ENCODE peak calls at places on chromosomes 3 and 15, in eight cellular contexts. One of them, this sample, is unnamed.
A peak's percentile ranks its signal among the peaks of the same experiment; 100 is the strongest.

GRCh38 chr3:51957520-51958205 is 2.5 kb downstream of the GPR62 start:
- DNase-seq in glutamatergic neuron: no peak
- DNase-seq in HCT116: no peak
- DNase-seq in upper lobe of left lung: no peak
- DNase-seq in pancreas: no peak
- DNase-seq in choroid plexus epithelial cell: no peak
- DNase-seq in WTC11: no peak
- DNase-seq in IMR-90: no peak
- DNase-seq in this sample: no peak

GRCh38 chr15:51706931-51707608 is 25.8 kb downstream of the SCG3 start:
- DNase-seq in glutamatergic neuron: no peak
- DNase-seq in HCT116: no peak
- DNase-seq in upper lobe of left lung: no peak
- DNase-seq in pancreas: no peak
- DNase-seq in choroid plexus epithelial cell: no peak
- DNase-seq in WTC11: no peak
- DNase-seq in IMR-90: no peak
- DNase-seq in this sample: no peak

GRCh38 chr3:157135671-157136396 is 24.1 kb downstream of the CCNL1 start:
- DNase-seq in glutamatergic neuron: no peak
- DNase-seq in HCT116: no peak
- DNase-seq in upper lobe of left lung: no peak
- DNase-seq in pancreas: peak; percentile 52
- DNase-seq in choroid plexus epithelial cell: peak; percentile 77
- DNase-seq in WTC11: no peak
- DNase-seq in IMR-90: peak; percentile 72
- DNase-seq in this sample: no peak

GRCh38 chr15:32861741-32862140 is 143.9 kb downstream of the GREM1 start:
- DNase-seq in glutamatergic neuron: peak; percentile 72
- DNase-seq in HCT116: no peak
- DNase-seq in upper lobe of left lung: peak; percentile 84
- DNase-seq in pancreas: no peak
- DNase-seq in choroid plexus epithelial cell: peak; percentile 93
- DNase-seq in WTC11: peak; percentile 26
- DNase-seq in IMR-90: peak; percentile 73
- DNase-seq in this sample: no peak

GRCh38 chr3:17473761-17474160 is 268.7 kb downstream of the TBC1D5 start:
- DNase-seq in glutamatergic neuron: no peak
- DNase-seq in HCT116: no peak
- DNase-seq in upper lobe of left lung: no peak
- DNase-seq in pancreas: no peak
- DNase-seq in choroid plexus epithelial cell: peak; percentile 49
- DNase-seq in WTC11: no peak
- DNase-seq in IMR-90: peak; percentile 23
- DNase-seq in this sample: no peak

GRCh38 chr3:10706156-10707088 is 109.6 kb upstream of the SLC6A11 start:
- DNase-seq in glutamatergic neuron: no peak
- DNase-seq in HCT116: no peak
- DNase-seq in upper lobe of left lung: no peak
- DNase-seq in pancreas: no peak
- DNase-seq in choroid plexus epithelial cell: no peak
- DNase-seq in WTC11: peak; percentile 31
- DNase-seq in IMR-90: no peak
- DNase-seq in this sample: no peak

GRCh38 chr3:39869890-39870289 is 60.5 kb downstream of the MYRIP start:
- DNase-seq in glutamatergic neuron: no peak
- DNase-seq in HCT116: no peak
- DNase-seq in upper lobe of left lung: no peak
- DNase-seq in pancreas: no peak
- DNase-seq in choroid plexus epithelial cell: no peak
- DNase-seq in WTC11: peak; percentile 22
- DNase-seq in IMR-90: no peak
- DNase-seq in this sample: no peak

GRCh38 chr15:101194246-101195138 is 57.4 kb downstream of the CHSY1 start:
- DNase-seq in glutamatergic neuron: no peak
- DNase-seq in HCT116: no peak
- DNase-seq in upper lobe of left lung: no peak
- DNase-seq in pancreas: no peak
- DNase-seq in choroid plexus epithelial cell: no peak
- DNase-seq in WTC11: no peak
- DNase-seq in IMR-90: no peak
- DNase-seq in this sample: no peak

GRCh38 chr3:126550488-126551051 is 8.2 kb downstream of the C3orf22 start:
- DNase-seq in glutamatergic neuron: peak; percentile 7
- DNase-seq in HCT116: no peak
- DNase-seq in upper lobe of left lung: peak; percentile 34
- DNase-seq in pancreas: peak; percentile 8
- DNase-seq in choroid plexus epithelial cell: no peak
- DNase-seq in WTC11: no peak
- DNase-seq in IMR-90: no peak
- DNase-seq in this sample: peak; percentile 10

GRCh38 chr3:138688871-138689299 is 80.3 kb downstream of the FAIM start:
- DNase-seq in glutamatergic neuron: no peak
- DNase-seq in HCT116: no peak
- DNase-seq in upper lobe of left lung: no peak
- DNase-seq in pancreas: no peak
- DNase-seq in choroid plexus epithelial cell: peak; percentile 8
- DNase-seq in WTC11: no peak
- DNase-seq in IMR-90: no peak
- DNase-seq in this sample: no peak
- TF ChIP-seq CTCF in glutamatergic neuron: no peak
- TF ChIP-seq CTCF in HCT116: no peak
- TF ChIP-seq CTCF in upper lobe of left lung: no peak
- TF ChIP-seq CTCF in pancreas: no peak
- TF ChIP-seq CTCF in choroid plexus epithelial cell: no peak
- TF ChIP-seq CTCF in WTC11: no peak
- TF ChIP-seq CTCF in IMR-90: no peak
- TF ChIP-seq CTCF in this sample: no peak

DNA sequence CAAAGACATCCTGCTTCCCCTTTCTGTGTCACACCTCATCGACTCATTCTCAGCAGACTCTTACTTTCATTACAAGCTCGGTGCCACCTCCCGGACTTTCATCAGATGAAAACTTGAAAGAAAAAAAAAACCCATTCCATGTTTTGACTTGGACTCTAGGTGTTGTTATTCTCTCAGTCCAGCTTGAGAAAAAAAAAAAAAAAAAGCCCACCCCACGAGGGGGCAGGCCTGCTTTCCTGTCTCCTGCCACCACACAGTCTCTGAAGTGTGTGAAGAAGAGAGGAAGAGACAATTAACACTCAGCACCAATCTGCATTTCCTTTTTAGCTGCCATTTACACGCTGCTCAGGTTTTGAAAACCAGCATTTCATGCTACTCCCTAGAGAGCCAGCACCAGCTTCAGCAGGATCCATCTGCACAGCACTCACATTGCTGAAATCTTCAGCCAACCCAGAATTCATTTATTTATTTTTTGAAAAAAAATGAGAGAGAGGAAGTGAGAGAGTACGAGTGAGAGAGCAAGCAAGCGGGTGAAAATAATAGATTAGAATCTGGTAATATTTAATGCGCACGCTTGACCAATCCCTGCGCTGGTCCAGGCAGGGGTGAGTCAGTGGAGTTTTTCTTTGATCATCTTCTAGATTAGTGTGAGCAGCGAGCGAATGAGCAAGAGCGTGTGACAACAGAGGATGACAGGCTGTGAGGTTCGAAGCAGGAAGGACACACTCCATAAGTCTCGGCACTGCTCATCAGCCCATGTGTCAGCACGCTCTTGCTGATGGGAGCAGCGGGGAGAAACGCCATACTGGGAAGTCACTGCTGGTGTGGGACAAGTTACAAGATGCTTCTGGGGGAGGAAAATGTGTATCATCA is 23.5 kb downstream of the ZNF80 start:
- DNase-seq in glutamatergic neuron: peak; percentile 29
- DNase-seq in HCT116: no peak
- DNase-seq in upper lobe of left lung: no peak
- DNase-seq in pancreas: no peak
- DNase-seq in choroid plexus epithelial cell: peak; percentile 73
- DNase-seq in WTC11: no peak
- DNase-seq in IMR-90: peak; percentile 78
- DNase-seq in this sample: peak; percentile 73
- TF ChIP-seq CTCF in glutamatergic neuron: no peak
- TF ChIP-seq CTCF in HCT116: no peak
- TF ChIP-seq CTCF in upper lobe of left lung: no peak
- TF ChIP-seq CTCF in pancreas: no peak
- TF ChIP-seq CTCF in choroid plexus epithelial cell: peak; percentile 28
- TF ChIP-seq CTCF in WTC11: no peak
- TF ChIP-seq CTCF in IMR-90: no peak
- TF ChIP-seq CTCF in this sample: no peak

GRCh38 chr15:83449250-83449671 is 2.1 kb downstream of the SH3GL3 start:
- DNase-seq in glutamatergic neuron: no peak
- DNase-seq in HCT116: no peak
- DNase-seq in upper lobe of left lung: no peak
- DNase-seq in pancreas: no peak
- DNase-seq in choroid plexus epithelial cell: no peak
- DNase-seq in WTC11: no peak
- DNase-seq in IMR-90: no peak
- DNase-seq in this sample: no peak

GRCh38 chr15:83444936-83445335 is 2.2 kb upstream of the SH3GL3 start:
- DNase-seq in glutamatergic neuron: no peak
- DNase-seq in HCT116: no peak
- DNase-seq in upper lobe of left lung: no peak
- DNase-seq in pancreas: no peak
- DNase-seq in choroid plexus epithelial cell: no peak
- DNase-seq in WTC11: no peak
- DNase-seq in IMR-90: no peak
- DNase-seq in this sample: no peak

GRCh38 chr15:83445653-83446052 is 1.5 kb upstream of the SH3GL3 start:
- DNase-seq in glutamatergic neuron: no peak
- DNase-seq in HCT116: no peak
- DNase-seq in upper lobe of left lung: no peak
- DNase-seq in pancreas: no peak
- DNase-seq in choroid plexus epithelial cell: no peak
- DNase-seq in WTC11: no peak
- DNase-seq in IMR-90: no peak
- DNase-seq in this sample: no peak

GRCh38 chr15:83446417-83446816 is 724 bp upstream of the SH3GL3 start:
- DNase-seq in glutamatergic neuron: no peak
- DNase-seq in HCT116: no peak
- DNase-seq in upper lobe of left lung: no peak
- DNase-seq in pancreas: no peak
- DNase-seq in choroid plexus epithelial cell: no peak
- DNase-seq in WTC11: no peak
- DNase-seq in IMR-90: no peak
- DNase-seq in this sample: no peak

DNA sequence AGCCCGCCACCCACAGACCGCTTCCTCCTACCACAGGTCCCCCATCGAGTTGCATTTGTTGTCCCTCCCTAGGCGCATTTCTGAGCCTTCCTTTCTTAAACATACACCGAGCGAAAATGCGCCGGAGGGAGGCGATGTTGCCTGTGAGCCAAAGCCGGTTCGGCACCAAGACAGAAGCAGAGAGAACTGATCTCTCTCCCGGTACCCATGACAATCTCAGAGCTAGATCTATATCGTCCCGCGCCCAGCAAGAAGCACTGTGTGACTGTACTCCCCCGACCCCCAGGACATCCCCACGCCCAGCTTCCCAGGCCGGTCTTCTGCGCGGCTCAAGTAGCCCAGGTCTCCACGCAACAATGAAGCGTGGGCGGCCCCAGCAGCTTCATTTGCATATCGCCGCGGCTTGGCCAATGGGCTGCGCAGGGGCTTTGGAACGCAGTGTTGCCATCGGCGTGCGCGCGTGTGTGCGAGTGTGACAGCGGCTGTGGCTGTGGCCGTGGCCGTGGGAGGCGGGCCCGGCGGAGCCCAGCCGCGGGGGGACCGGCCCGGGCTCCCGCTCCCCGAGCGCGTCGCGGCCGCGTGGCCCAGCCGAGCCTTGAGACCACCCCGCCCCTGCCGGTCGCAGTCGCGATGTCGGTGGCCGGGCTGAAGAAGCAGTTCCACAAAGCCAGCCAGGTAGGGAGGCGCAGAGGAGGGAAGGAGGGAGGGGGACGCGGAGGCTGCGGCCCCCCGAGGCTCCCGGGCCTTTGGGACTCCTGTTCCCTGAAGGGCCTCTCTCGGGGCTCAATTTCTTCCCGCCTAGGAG is at the start of gene SH3GL3:
- DNase-seq in glutamatergic neuron: peak; percentile 86
- DNase-seq in HCT116: peak; percentile 32
- DNase-seq in upper lobe of left lung: peak; percentile 93
- DNase-seq in pancreas: peak; percentile 83
- DNase-seq in choroid plexus epithelial cell: peak; percentile 70
- DNase-seq in WTC11: peak; percentile 79
- DNase-seq in IMR-90: peak; percentile 55
- DNase-seq in this sample: peak; percentile 22
- TF ChIP-seq CTCF in glutamatergic neuron: no peak
- TF ChIP-seq CTCF in HCT116: peak; percentile 47
- TF ChIP-seq CTCF in upper lobe of left lung: no peak
- TF ChIP-seq CTCF in pancreas: no peak
- TF ChIP-seq CTCF in choroid plexus epithelial cell: peak; percentile 67
- TF ChIP-seq CTCF in WTC11: no peak
- TF ChIP-seq CTCF in IMR-90: peak; percentile 22
- TF ChIP-seq CTCF in this sample: no peak

GRCh38 chr3:181935915-181936314 is 224.2 kb downstream of the SOX2 start:
- DNase-seq in glutamatergic neuron: no peak
- DNase-seq in HCT116: no peak
- DNase-seq in upper lobe of left lung: no peak
- DNase-seq in pancreas: no peak
- DNase-seq in choroid plexus epithelial cell: no peak
- DNase-seq in WTC11: no peak
- DNase-seq in IMR-90: no peak
- DNase-seq in this sample: no peak
- TF ChIP-seq CTCF in glutamatergic neuron: no peak
- TF ChIP-seq CTCF in HCT116: no peak
- TF ChIP-seq CTCF in upper lobe of left lung: no peak
- TF ChIP-seq CTCF in pancreas: no peak
- TF ChIP-seq CTCF in choroid plexus epithelial cell: no peak
- TF ChIP-seq CTCF in WTC11: no peak
- TF ChIP-seq CTCF in IMR-90: no peak
- TF ChIP-seq CTCF in this sample: no peak

This sample was measured in natural killer cell.